ENCODE peak calls at places on chromosomes 12 and 14, in four cellular contexts. T is HepG2, B is H1, U is K562. L is an unnamed sample.

GRCh38 chr14:65810326-65810725 is 397.8 kb downstream of the FUT8 start:
- DNase-seq in U (no peak), B (no peak), T (no peak), L (no peak)

GRCh38 chr14:101687756-101688546 is 73.6 kb upstream of the PPP2R5C start:
- DNase-seq in B (no peak), U (no peak), T (no peak), L (no peak)

GRCh38 chr12:104886418-104887401 is 71.4 kb downstream of the SLC41A2 start:
- DNase-seq in U (no peak), B (no peak), T (no peak), L (no peak)

GRCh38 chr12:12542964-12543363 is 19.7 kb downstream of the DUSP16 start:
- DNase-seq in T (no peak), U (no peak), B (no peak), L (no peak)

GRCh38 chr14:105092124-105092911 is 27.1 kb upstream of the GPR132 start:
- DNase-seq in T (no peak), B (no peak), U (no peak), L (peak; percentile 49)

GRCh38 chr12:66403746-66404145 is 101.5 kb downstream of the HELB start:
- DNase-seq in T (no peak), B (no peak), U (no peak), L (no peak)

GRCh38 chr14:100147181-100147631 is 12.2 kb downstream of the DEGS2 start:
- DNase-seq in B (no peak), U (no peak), T (no peak), L (no peak)

GRCh38 chr12:127272864-127273263 is 994.1 kb upstream of the TMEM132C start:
- DNase-seq in T (no peak), B (no peak), U (no peak), L (no peak)

GRCh38 chr14:67131691-67132090 is 57.5 kb upstream of the GARIN2 start:
- DNase-seq in B (no peak), T (no peak), U (no peak), L (no peak)

GRCh38 chr14:61678966-61679365 is 16.3 kb upstream of the HIF1A start:
- DNase-seq in B (peak; percentile 38), T (no peak), U (no peak), L (no peak)

GRCh38 chr14:91599966-91600365 is 89.9 kb upstream of the PPP4R3A start:
- DNase-seq in U (no peak), B (no peak), T (no peak), L (no peak)

GRCh38 chr14:29216316-29216715 is 449.7 kb downstream of the FOXG1 start:
- DNase-seq in B (no peak), U (no peak), T (no peak), L (no peak)

GRCh38 chr12:132776816-132777568 is 15.4 kb upstream of the ANKLE2 start:
- DNase-seq in T (no peak), U (no peak), B (no peak), L (no peak)

GRCh38 chr12:2640709-2641108 is 154.1 kb upstream of the FKBP4 start:
- DNase-seq in U (no peak), B (no peak), T (no peak), L (peak; percentile 72)

GRCh38 chr14:99602054-99602787 is 1.8 kb downstream of the CCDC85C start:
- DNase-seq in T (peak; percentile 31), U (no peak), B (no peak), L (no peak)

GRCh38 chr12:51406859-51407258 is 15.7 kb upstream of the GALNT6 start:
- DNase-seq in U (no peak), B (no peak), T (no peak), L (no peak)

GRCh38 chr14:79246200-79246599 is 965.1 kb downstream of the DIO2 start:
- DNase-seq in T (no peak), U (no peak), B (no peak), L (no peak)

GRCh38 chr14:69615471-69616407 is 4.3 kb downstream of the SUSD6 start:
- DNase-seq in B (no peak), U (no peak), T (no peak), L (no peak)

GRCh38 chr12:5718073-5718472 is 227.0 kb downstream of the ANO2 start:
- DNase-seq in T (no peak), B (no peak), U (no peak), L (no peak)

GRCh38 chr12:49294086-49294803 is 702 bp upstream of the PRPH start:
- DNase-seq in U (no peak), T (no peak), B (no peak), L (no peak)

GRCh38 chr14:67513631-67514108 is 19.4 kb upstream of the PLEKHH1 start:
- DNase-seq in T (no peak), U (no peak), B (no peak), L (no peak)

GRCh38 chr12:106226884-106227640 is 20.8 kb downstream of the CKAP4 start:
- DNase-seq in T (peak; percentile 55), B (no peak), U (peak; percentile 53), L (peak; percentile 87)

GRCh38 chr14:61638595-61639391 is 56.5 kb upstream of the HIF1A start:
- DNase-seq in B (no peak), U (no peak), T (no peak), L (no peak)

GRCh38 chr12:118271199-118271598 is 101.5 kb downstream of the TAOK3 start:
- DNase-seq in U (no peak), T (no peak), B (no peak), L (no peak)

GRCh38 chr14:102878970-102879460 is 43.4 kb upstream of the AMN start:
- DNase-seq in B (no peak), U (no peak), T (peak; percentile 44), L (peak; percentile 12)

GRCh38 chr12:659090-659683 is 4.1 kb downstream of the NINJ2 start:
- DNase-seq in B (no peak), T (no peak), U (no peak), L (no peak)

GRCh38 chr12:17151917-17152316 is 546.0 kb upstream of the LMO3 start:
- DNase-seq in U (no peak), B (no peak), T (peak; percentile 1), L (no peak)

GRCh38 chr14:49586673-49587460 is 687 bp upstream of the RPS29 start:
- DNase-seq in U (peak; percentile 32), B (no peak), T (peak; percentile 52), L (peak; percentile 83)

GRCh38 chr12:105106621-105107020 is 910 bp upstream of the WASHC4 start:
- DNase-seq in U (no peak), B (no peak), T (no peak), L (no peak)

GRCh38 chr12:10030446-10030845 is at the start of gene CLEC9A:
- DNase-seq in T (no peak), U (no peak), B (no peak), L (no peak)

GRCh38 chr12:10033783-10034381 is 3.4 kb downstream of the CLEC9A start:
- DNase-seq in T (no peak), U (no peak), B (no peak), L (no peak)

GRCh38 chr12:10027311-10028099 is 3.0 kb upstream of the CLEC9A start:
- DNase-seq in U (no peak), T (no peak), B (no peak), L (peak; percentile 38)

GRCh38 chr12:10031318-10031717 is 836 bp downstream of the CLEC9A start:
- DNase-seq in B (no peak), T (no peak), U (no peak), L (no peak)

DNA sequence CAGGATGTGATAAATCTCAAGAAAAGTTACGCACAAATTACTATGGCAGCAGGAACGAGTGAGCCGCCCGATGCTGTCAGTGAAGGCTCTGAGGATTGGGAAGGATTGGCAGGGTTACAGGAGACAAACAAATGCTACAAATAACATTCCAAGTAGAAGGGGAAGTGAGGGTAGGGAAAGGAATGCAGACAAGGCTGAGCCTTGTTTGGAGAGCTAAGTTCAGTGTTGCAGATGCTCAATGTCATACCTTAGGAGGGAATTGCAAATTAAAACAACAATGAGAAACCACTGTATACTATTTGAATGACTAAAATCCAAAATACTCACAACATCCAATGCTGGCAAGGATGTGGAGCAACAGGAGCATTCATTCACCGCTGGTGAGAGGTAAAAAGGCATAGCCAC is 1.3 kb downstream of the CLEC9A start:
- DNase-seq in T (no peak), B (peak; percentile 25), U (no peak), L (no peak)
- TF ChIP-seq USF2 in T (no peak), B (no peak), U (no peak), L (no peak)

GRCh38 chr12:120961604-120962486 is 16.5 kb upstream of the HNF1A start:
- DNase-seq in T (no peak), U (no peak), B (no peak), L (peak; percentile 46)
- TF ChIP-seq CHD2 in T (no peak), U (no peak), B (no peak), L (no peak)

DNA sequence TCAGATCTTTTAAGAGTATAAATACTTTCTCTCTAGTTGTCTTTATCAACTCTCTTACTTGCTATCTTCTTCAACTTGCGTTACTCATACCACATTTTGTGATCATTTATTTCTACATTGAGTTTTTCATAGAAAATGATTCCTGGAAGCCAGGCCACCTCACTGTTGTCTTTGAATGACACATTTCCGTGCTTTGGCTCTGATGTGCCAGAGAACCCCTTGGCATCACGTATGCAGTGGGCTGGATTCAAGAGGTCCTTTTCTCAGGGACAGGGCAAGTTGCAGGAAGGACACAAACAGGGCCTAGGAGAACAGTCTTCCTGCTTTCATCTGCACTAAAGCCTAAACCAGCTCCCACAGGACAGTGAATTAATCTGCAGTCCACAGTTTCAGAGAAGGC is 70.3 kb upstream of the PYGL start:
- DNase-seq in T (no peak), B (no peak), U (no peak), L (no peak)
- TF ChIP-seq PHF8 in T (no peak), B (no peak), U (no peak), L (no peak)

GRCh38 chr14:55122441-55122986 is 6.5 kb upstream of the LGALS3 start:
- DNase-seq in U (peak; percentile 64), B (no peak), T (peak; percentile 34), L (no peak)
- TF ChIP-seq USF2 in U (no peak), B (no peak), T (no peak), L (no peak)

GRCh38 chr14:74595006-74595735 is 16.9 kb downstream of the LTBP2 start:
- DNase-seq in B (no peak), U (no peak), T (no peak), L (no peak)
- TF ChIP-seq CHD2 in B (no peak), U (no peak), T (no peak), L (no peak)

GRCh38 chr12:109764123-109764522 is 50.5 kb downstream of the FAM222A start:
- DNase-seq in B (no peak), U (peak; percentile 37), T (no peak), L (no peak)

GRCh38 chr12:109764776-109765492 is 51.3 kb downstream of the FAM222A start:
- DNase-seq in U (no peak), T (no peak), B (no peak), L (no peak)

GRCh38 chr12:109762071-109762672 is 48.5 kb downstream of the FAM222A start:
- DNase-seq in T (no peak), U (no peak), B (no peak), L (no peak)

GRCh38 chr12:109762673-109763191 is 49.1 kb downstream of the FAM222A start:
- DNase-seq in U (no peak), B (no peak), T (no peak), L (no peak)

DNA sequence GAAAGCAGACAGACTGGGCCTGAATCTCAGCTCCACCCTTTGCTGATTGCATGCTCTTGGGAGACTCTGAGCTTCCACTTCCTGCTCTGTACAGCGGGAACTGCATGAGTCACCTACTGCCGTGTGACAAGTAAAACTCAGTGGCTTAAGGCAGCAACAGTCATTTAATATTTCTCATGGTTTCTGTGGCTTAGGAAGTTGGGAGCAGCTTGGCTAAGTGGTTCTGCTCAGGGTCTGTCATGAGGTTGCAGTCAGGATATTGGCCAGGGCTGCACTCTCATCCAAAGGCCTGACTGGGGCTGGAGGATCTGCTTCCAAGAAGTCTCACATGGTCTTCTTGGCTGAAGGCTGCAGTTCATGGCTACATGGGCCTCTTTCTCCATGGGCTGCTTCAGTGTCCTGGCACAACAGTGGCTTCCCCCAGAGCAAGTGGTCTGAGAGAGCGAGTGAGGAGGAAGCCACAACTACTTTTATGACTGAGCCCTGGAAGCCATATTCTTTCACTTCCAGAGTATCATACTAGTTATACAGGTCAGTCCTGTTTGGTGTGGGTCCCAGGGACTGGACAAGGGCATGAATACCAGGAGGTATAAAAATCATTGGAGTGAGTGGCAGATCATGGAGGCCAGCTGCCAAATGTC is 49.7 kb downstream of the FAM222A start:
- DNase-seq in B (no peak), U (no peak), T (no peak), L (no peak)
- TF ChIP-seq PHF8 in B (no peak), U (no peak), T (no peak), L (no peak)

L was measured in A549.